ENCODE peak calls at places on chromosomes 4 and X, in six cellular contexts. Y is dorsolateral prefrontal cortex, U is myocyte, M is HEK293T, A is EL, K is COR-L47. R is an unnamed sample.

GRCh38 chr4:167509551-167509950 is 275.3 kb upstream of the SPOCK3 start:
- DNase-seq in K (no peak), A (no peak), M (no peak), Y (no peak), U (no peak), R (no peak)

GRCh38 chrX:10569946-10570345 is 50.4 kb downstream of the MID1 start:
- DNase-seq in Y (no peak), U (peak), A (peak), M (no peak), K (no peak), R (no peak)

GRCh38 chrX:11786862-11787261 is 28.8 kb downstream of the MSL3 start:
- DNase-seq in K (no peak), U (no peak), A (no peak), M (no peak), Y (no peak), R (no peak)

GRCh38 chrX:9687899-9688298 is 77.7 kb downstream of the GPR143 start:
- DNase-seq in K (no peak), M (no peak), A (no peak), U (no peak), Y (no peak), R (no peak)

GRCh38 chr4:5894266-5894665 is 1.4 kb upstream of the CRMP1 start:
- DNase-seq in K (no peak), U (peak), A (no peak), Y (no peak), M (no peak), R (no peak)

GRCh38 chrX:38055170-38055847 is 49.0 kb downstream of the SYTL5 start:
- DNase-seq in Y (no peak), K (no peak), A (peak), U (peak), M (no peak), R (no peak)

GRCh38 chrX:109714340-109714958 is 18.6 kb downstream of the ACSL4 start:
- DNase-seq in Y (no peak), M (no peak), U (peak), A (peak), K (no peak), R (peak)

GRCh38 chr4:153523941-153524386 is 57.8 kb downstream of the TMEM131L start:
- DNase-seq in A (no peak), Y (no peak), M (no peak), K (no peak), U (no peak), R (no peak)

GRCh38 chr4:116942315-116942714 is 143.1 kb downstream of the TRAM1L1 start:
- DNase-seq in K (no peak), U (no peak), Y (no peak), A (no peak), M (no peak), R (no peak)

GRCh38 chr4:112735474-112735951 is 98.6 kb downstream of the LARP7 start:
- DNase-seq in K (no peak), Y (no peak), U (no peak), M (no peak), A (no peak), R (no peak)

GRCh38 chr4:81031389-81032173 is 1.1 kb downstream of the BMP3 start:
- DNase-seq in Y (no peak), A (no peak), M (no peak), K (peak), U (peak), R (no peak)

GRCh38 chr4:22875592-22876257 is 183.0 kb downstream of the GBA3 start:
- DNase-seq in Y (no peak), K (no peak), A (no peak), U (no peak), M (no peak), R (no peak)

GRCh38 chrX:11193035-11193469 is 81.9 kb downstream of the HCCS start:
- DNase-seq in M (no peak), Y (no peak), A (peak), K (no peak), U (peak), R (no peak)

GRCh38 chr4:98620087-98620784 is 38.2 kb downstream of the TSPAN5 start:
- DNase-seq in M (no peak), K (no peak), Y (no peak), A (no peak), U (no peak), R (no peak)

GRCh38 chr4:130368668-130369067 is 1272.7 kb downstream of the C4orf33 start:
- DNase-seq in Y (no peak), M (no peak), K (no peak), A (no peak), U (no peak), R (no peak)

GRCh38 chr4:18020671-18021469 is 685 bp downstream of the LCORL start:
- DNase-seq in A (peak), M (peak), U (peak), K (peak), Y (peak), R (peak)

GRCh38 chr4:180636696-180637095 is 1606.5 kb upstream of the TENM3 start:
- DNase-seq in A (no peak), K (no peak), Y (no peak), M (no peak), U (no peak), R (no peak)

GRCh38 chr4:142095886-142096605 is 459.7 kb downstream of the IL15 start:
- DNase-seq in U (peak), Y (no peak), M (no peak), A (peak), K (peak), R (peak)

GRCh38 chrX:118724775-118725174 is 2.6 kb upstream of the IL13RA1 start:
- DNase-seq in K (no peak), Y (no peak), U (no peak), A (no peak), M (no peak), R (no peak)

GRCh38 chr4:13888112-13888511 is 260.6 kb upstream of the BOD1L1 start:
- DNase-seq in A (peak), K (no peak), U (peak), Y (no peak), M (no peak), R (peak)

GRCh38 chr4:173448557-173448918 is 49.6 kb upstream of the SCRG1 start:
- DNase-seq in U (no peak), K (no peak), A (no peak), Y (no peak), M (no peak), R (no peak)